ENCODE peak calls at places on chromosomes 7 and 10, in five cellular contexts. Z is tibial nerve, I is H9, C is neural crest cell, M is stomach. O is an unnamed sample.

GRCh38 chr10:131901181-131901829 is 497 bp downstream of the PPP2R2D start:
- DNase-seq in I (no peak), Z (no peak), M (peak; percentile 63), C (peak; percentile 31), O (peak; percentile 51)

GRCh38 chr10:89535185-89536012 is at the start of gene SLC16A12:
- DNase-seq in M (no peak), I (peak; percentile 75), C (peak; percentile 43), Z (no peak), O (no peak)

GRCh38 chr10:62264702-62265436 is 3.8 kb downstream of the RTKN2 start:
- DNase-seq in M (no peak), C (no peak), Z (no peak), I (peak; percentile 53), O (no peak)

GRCh38 chr7:130912910-130913720 is 179.1 kb upstream of the KLF14 start:
- DNase-seq in C (no peak), I (no peak), M (peak; percentile 67), Z (peak; percentile 76), O (peak; percentile 76)

GRCh38 chr7:112798199-112799159 is 8.3 kb upstream of the TMEM168 start:
- DNase-seq in C (no peak), I (no peak), Z (no peak), M (no peak), O (no peak)

GRCh38 chr10:78973901-78974408 is 94.8 kb upstream of the ZMIZ1 start:
- DNase-seq in C (peak; percentile 67), I (peak; percentile 88), M (no peak), Z (peak; percentile 57), O (no peak)

GRCh38 chr10:61029411-61029810 is 85.4 kb upstream of the RHOBTB1 start:
- DNase-seq in I (no peak), Z (no peak), M (no peak), C (no peak), O (no peak)

GRCh38 chr7:1810521-1810920 is 140.4 kb downstream of the ELFN1 start:
- DNase-seq in Z (no peak), C (no peak), M (no peak), I (no peak), O (no peak)

GRCh38 chr7:23043441-23043840 is 29.5 kb upstream of the HYCC1 start:
- DNase-seq in I (no peak), M (no peak), Z (no peak), C (no peak), O (no peak)

GRCh38 chr7:25835191-25835590 is 316.8 kb upstream of the NFE2L3 start:
- DNase-seq in Z (no peak), I (no peak), M (no peak), C (no peak), O (no peak)

GRCh38 chr10:10389182-10389581 is 628.5 kb upstream of the CELF2 start:
- DNase-seq in Z (no peak), I (no peak), M (no peak), C (no peak), O (no peak)

GRCh38 chr7:104482362-104483042 is 154.1 kb downstream of the LHFPL3 start:
- DNase-seq in M (no peak), C (no peak), I (no peak), Z (no peak), O (no peak)

GRCh38 chr10:100747826-100748231 is 2.4 kb downstream of the PAX2 start:
- DNase-seq in I (peak; percentile 64), M (no peak), Z (no peak), C (no peak), O (no peak)

GRCh38 chr7:154342971-154343633 is 290.9 kb downstream of the DPP6 start:
- DNase-seq in M (no peak), C (no peak), I (no peak), Z (no peak), O (no peak)

GRCh38 chr10:46548781-46549090 is 7.7 kb downstream of the GPRIN2 start:
- DNase-seq in Z (no peak), M (peak; percentile 25), C (no peak), I (no peak), O (no peak)

GRCh38 chr7:144785491-144785890 is 50.4 kb downstream of the TPK1 start:
- DNase-seq in I (no peak), M (no peak), Z (no peak), C (no peak), O (no peak)

GRCh38 chr7:144786522-144786921 is 49.3 kb downstream of the TPK1 start:
- DNase-seq in I (no peak), C (no peak), Z (no peak), M (no peak), O (no peak)

GRCh38 chr7:144784943-144785342 is 50.9 kb downstream of the TPK1 start:
- DNase-seq in M (no peak), Z (peak; percentile 27), C (no peak), I (no peak), O (no peak)

GRCh38 chr7:144786079-144786478 is 49.8 kb downstream of the TPK1 start:
- DNase-seq in I (no peak), M (no peak), Z (no peak), C (no peak), O (no peak)

GRCh38 chr7:144787127-144787526 is 48.7 kb downstream of the TPK1 start:
- DNase-seq in I (no peak), M (no peak), C (no peak), Z (no peak), O (no peak)
- TF ChIP-seq CTCF in I (peak; percentile 57), M (no peak), C (peak; percentile 49), Z (no peak), O (no peak)

DNA sequence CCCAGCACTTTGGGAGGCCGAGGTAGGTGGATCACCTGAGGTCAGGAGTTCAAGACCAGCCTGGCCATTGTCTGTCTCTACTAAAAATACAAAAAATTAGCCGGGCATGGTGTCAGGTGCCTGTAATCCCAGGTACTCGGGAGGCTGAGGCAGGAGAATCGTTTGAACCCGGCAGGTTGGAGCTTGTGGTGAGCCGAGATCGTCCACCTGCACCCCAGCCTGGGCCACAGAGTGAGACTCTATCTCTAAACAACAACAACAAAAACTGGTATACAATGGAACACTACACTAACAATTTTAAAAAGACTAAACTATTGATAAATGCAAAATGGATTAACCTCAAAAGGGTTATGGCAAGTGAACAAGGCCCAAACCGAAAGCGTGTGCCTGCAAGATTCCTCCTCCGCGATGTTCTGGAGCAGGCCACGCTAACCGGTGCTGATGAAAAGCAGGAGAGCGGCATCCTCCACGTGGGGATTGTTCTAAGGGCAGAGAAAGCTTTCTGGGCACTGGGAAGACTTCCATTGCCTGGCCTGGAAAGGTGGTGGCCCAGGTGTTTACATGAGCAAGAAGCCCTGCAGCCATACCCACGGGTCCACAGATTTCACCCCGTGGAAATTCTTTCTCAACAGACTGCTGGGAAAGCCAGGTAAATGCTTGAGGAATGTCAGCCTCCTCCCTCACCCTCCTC is 53.8 kb downstream of the PDGFA start:
- DNase-seq in M (no peak), Z (no peak), C (no peak), I (no peak), O (no peak)
- TF ChIP-seq CTCF in M (no peak), Z (no peak), C (no peak), I (no peak), O (no peak)

GRCh38 chr7:17679427-17679826 is 260.9 kb downstream of the SNX13 start:
- DNase-seq in I (no peak), Z (peak; percentile 52), M (no peak), C (no peak), O (no peak)

GRCh38 chr7:17682586-17682985 is 257.7 kb downstream of the SNX13 start:
- DNase-seq in Z (no peak), C (no peak), M (no peak), I (no peak), O (no peak)

GRCh38 chr7:17680026-17680425 is 260.3 kb downstream of the SNX13 start:
- DNase-seq in C (no peak), M (no peak), Z (peak; percentile 65), I (no peak), O (no peak)

GRCh38 chr7:17681965-17682364 is 258.3 kb downstream of the SNX13 start:
- DNase-seq in M (no peak), C (no peak), Z (no peak), I (no peak), O (no peak)

GRCh38 chr7:17680943-17681351 is 259.3 kb downstream of the SNX13 start:
- DNase-seq in C (no peak), M (no peak), Z (no peak), I (no peak), O (no peak)
- TF ChIP-seq CTCF in C (peak; percentile 65), M (no peak), Z (peak; percentile 67), I (peak; percentile 60), O (peak; percentile 65)

GRCh38 chr7:151876899-151877777 is at the start of gene PRKAG2:
- DNase-seq in C (peak; percentile 31), M (peak; percentile 76), I (peak; percentile 53), Z (peak; percentile 65), O (peak; percentile 65)
- TF ChIP-seq CTCF in C (no peak), M (no peak), I (no peak), Z (peak; percentile 26), O (no peak)

GRCh38 chr7:128318696-128319095 is 25.0 kb downstream of the RBM28 start:
- DNase-seq in Z (no peak), C (no peak), I (no peak), M (no peak), O (no peak)

GRCh38 chr7:128321044-128321422 is 22.7 kb downstream of the RBM28 start:
- DNase-seq in Z (no peak), I (no peak), M (no peak), C (no peak), O (no peak)

GRCh38 chr7:128324363-128324680 is 19.4 kb downstream of the RBM28 start:
- DNase-seq in M (no peak), C (no peak), I (no peak), Z (no peak), O (no peak)

GRCh38 chr7:128323489-128324362 is 20.0 kb downstream of the RBM28 start:
- DNase-seq in M (no peak), Z (no peak), I (no peak), C (no peak), O (no peak)

GRCh38 chr7:128322040-128322643 is 21.6 kb downstream of the RBM28 start:
- DNase-seq in Z (no peak), C (no peak), M (no peak), I (no peak), O (no peak)
- TF ChIP-seq CTCF in Z (no peak), C (peak; percentile 62), M (no peak), I (peak; percentile 67), O (peak; percentile 47)

DNA sequence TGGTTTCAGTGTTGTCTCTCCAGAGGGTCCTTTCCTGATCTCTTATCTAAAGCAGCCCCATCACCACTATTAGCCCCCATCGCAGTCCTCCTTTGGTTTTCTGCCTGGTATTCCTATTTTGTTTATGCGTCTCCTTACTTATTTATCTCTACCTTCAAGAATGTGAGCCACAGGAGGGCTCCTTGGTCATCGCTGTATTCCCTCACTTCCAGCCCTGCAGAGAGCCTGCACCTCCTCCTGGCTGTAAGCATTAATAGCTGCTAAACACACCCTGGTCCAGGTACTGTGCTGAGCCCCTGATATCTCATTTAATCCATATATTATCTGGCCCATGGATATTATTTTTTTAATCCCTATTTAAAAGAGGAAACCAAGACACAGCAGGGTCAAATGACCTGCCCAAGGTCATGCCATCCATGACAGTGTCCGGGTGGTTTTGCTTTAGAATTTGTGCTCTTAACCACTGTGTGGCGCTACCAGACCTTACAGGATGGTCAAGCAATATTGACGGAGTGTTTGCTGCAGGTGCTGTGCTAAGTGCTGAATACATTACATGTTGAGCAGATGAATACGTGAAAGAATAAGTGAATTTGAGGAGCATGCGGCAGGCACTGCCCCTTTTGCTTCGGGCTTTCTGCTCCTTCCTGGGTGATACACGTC is 227.2 kb downstream of the ADAM12 start:
- DNase-seq in M (no peak), C (no peak), I (peak; percentile 53), Z (no peak), O (no peak)
- TF ChIP-seq CTCF in M (no peak), C (peak; percentile 61), I (peak; percentile 74), Z (no peak), O (no peak)